ENCODE peak calls at places on chromosomes 3 and 15, in eight cellular contexts. One of them, this sample, is unnamed.

GRCh38 chr3:195810455-195810845 is 1.3 kb downstream of the MUC4 start:
- DNase-seq in CD8-positive, alpha-beta T cell: no peak
- DNase-seq in psoas muscle: no peak
- DNase-seq in foreskin keratinocyte: no peak
- DNase-seq in HepG2: no peak
- DNase-seq in CD4-positive, alpha-beta T cell: no peak
- DNase-seq in heart left ventricle: no peak
- DNase-seq in endodermal cell: peak; percentile 62
- DNase-seq in this sample: no peak

GRCh38 chr3:183315739-183316138 is 62.7 kb downstream of the B3GNT5 start:
- DNase-seq in psoas muscle: no peak
- DNase-seq in CD8-positive, alpha-beta T cell: no peak
- DNase-seq in heart left ventricle: no peak
- DNase-seq in HepG2: no peak
- DNase-seq in foreskin keratinocyte: no peak
- DNase-seq in endodermal cell: no peak
- DNase-seq in CD4-positive, alpha-beta T cell: no peak
- DNase-seq in this sample: no peak

GRCh38 chr3:34619990-34620389 is 821.6 kb downstream of the PDCD6IP start:
- DNase-seq in endodermal cell: peak; percentile 56
- DNase-seq in HepG2: no peak
- DNase-seq in CD4-positive, alpha-beta T cell: no peak
- DNase-seq in foreskin keratinocyte: no peak
- DNase-seq in CD8-positive, alpha-beta T cell: no peak
- DNase-seq in heart left ventricle: no peak
- DNase-seq in psoas muscle: no peak
- DNase-seq in this sample: no peak

GRCh38 chr3:32414527-32415202 is 23.0 kb downstream of the CMTM7 start:
- DNase-seq in CD8-positive, alpha-beta T cell: peak; percentile 63
- DNase-seq in psoas muscle: no peak
- DNase-seq in heart left ventricle: no peak
- DNase-seq in endodermal cell: no peak
- DNase-seq in CD4-positive, alpha-beta T cell: peak; percentile 53
- DNase-seq in HepG2: no peak
- DNase-seq in foreskin keratinocyte: peak; percentile 90
- DNase-seq in this sample: no peak

GRCh38 chr3:32817561-32818430 is at the start of gene TRIM71:
- DNase-seq in CD4-positive, alpha-beta T cell: no peak
- DNase-seq in HepG2: no peak
- DNase-seq in heart left ventricle: no peak
- DNase-seq in foreskin keratinocyte: peak; percentile 37
- DNase-seq in psoas muscle: no peak
- DNase-seq in CD8-positive, alpha-beta T cell: no peak
- DNase-seq in endodermal cell: peak; percentile 70
- DNase-seq in this sample: no peak

GRCh38 chr3:139558351-139559170 is 19.0 kb upstream of the RBP1 start:
- DNase-seq in heart left ventricle: no peak
- DNase-seq in psoas muscle: no peak
- DNase-seq in HepG2: no peak
- DNase-seq in foreskin keratinocyte: no peak
- DNase-seq in CD4-positive, alpha-beta T cell: no peak
- DNase-seq in CD8-positive, alpha-beta T cell: no peak
- DNase-seq in endodermal cell: no peak
- DNase-seq in this sample: no peak

GRCh38 chr3:16372362-16373269 is 107.6 kb downstream of the OXNAD1 start:
- DNase-seq in CD8-positive, alpha-beta T cell: no peak
- DNase-seq in foreskin keratinocyte: no peak
- DNase-seq in endodermal cell: no peak
- DNase-seq in CD4-positive, alpha-beta T cell: no peak
- DNase-seq in HepG2: no peak
- DNase-seq in psoas muscle: no peak
- DNase-seq in heart left ventricle: peak; percentile 48
- DNase-seq in this sample: no peak

GRCh38 chr15:93362203-93362602 is 273.2 kb upstream of the RGMA start:
- DNase-seq in psoas muscle: no peak
- DNase-seq in foreskin keratinocyte: no peak
- DNase-seq in endodermal cell: peak; percentile 75
- DNase-seq in heart left ventricle: no peak
- DNase-seq in CD8-positive, alpha-beta T cell: no peak
- DNase-seq in CD4-positive, alpha-beta T cell: no peak
- DNase-seq in HepG2: no peak
- DNase-seq in this sample: no peak

GRCh38 chr15:71088683-71089082 is 26.6 kb upstream of the THSD4 start:
- DNase-seq in heart left ventricle: no peak
- DNase-seq in psoas muscle: no peak
- DNase-seq in HepG2: no peak
- DNase-seq in CD8-positive, alpha-beta T cell: no peak
- DNase-seq in endodermal cell: no peak
- DNase-seq in foreskin keratinocyte: no peak
- DNase-seq in CD4-positive, alpha-beta T cell: no peak
- DNase-seq in this sample: no peak

GRCh38 chr3:169764453-169765280 is at the start of gene TERC:
- DNase-seq in CD4-positive, alpha-beta T cell: peak; percentile 94
- DNase-seq in HepG2: peak; percentile 79
- DNase-seq in heart left ventricle: peak; percentile 97
- DNase-seq in foreskin keratinocyte: peak; percentile 86
- DNase-seq in CD8-positive, alpha-beta T cell: peak; percentile 96
- DNase-seq in endodermal cell: peak; percentile 95
- DNase-seq in psoas muscle: peak; percentile 94
- DNase-seq in this sample: peak; percentile 69

GRCh38 chr15:67124911-67125588 is 59.6 kb downstream of the SMAD3 start:
- DNase-seq in psoas muscle: no peak
- DNase-seq in endodermal cell: no peak
- DNase-seq in CD4-positive, alpha-beta T cell: no peak
- DNase-seq in CD8-positive, alpha-beta T cell: no peak
- DNase-seq in HepG2: no peak
- DNase-seq in foreskin keratinocyte: no peak
- DNase-seq in heart left ventricle: no peak
- DNase-seq in this sample: no peak

GRCh38 chr3:62559831-62560445 is 186.6 kb upstream of the FEZF2 start:
- DNase-seq in foreskin keratinocyte: no peak
- DNase-seq in endodermal cell: no peak
- DNase-seq in HepG2: no peak
- DNase-seq in psoas muscle: no peak
- DNase-seq in heart left ventricle: no peak
- DNase-seq in CD8-positive, alpha-beta T cell: no peak
- DNase-seq in CD4-positive, alpha-beta T cell: no peak
- DNase-seq in this sample: peak; percentile 11

GRCh38 chr3:62557450-62557849 is 184.1 kb upstream of the FEZF2 start:
- DNase-seq in heart left ventricle: no peak
- DNase-seq in psoas muscle: no peak
- DNase-seq in endodermal cell: no peak
- DNase-seq in CD8-positive, alpha-beta T cell: no peak
- DNase-seq in HepG2: no peak
- DNase-seq in foreskin keratinocyte: no peak
- DNase-seq in CD4-positive, alpha-beta T cell: no peak
- DNase-seq in this sample: no peak

GRCh38 chr3:62557983-62558382 is 184.6 kb upstream of the FEZF2 start:
- DNase-seq in endodermal cell: no peak
- DNase-seq in HepG2: no peak
- DNase-seq in heart left ventricle: no peak
- DNase-seq in CD4-positive, alpha-beta T cell: no peak
- DNase-seq in CD8-positive, alpha-beta T cell: no peak
- DNase-seq in foreskin keratinocyte: no peak
- DNase-seq in psoas muscle: no peak
- DNase-seq in this sample: no peak

GRCh38 chr3:62556121-62556520 is 182.8 kb upstream of the FEZF2 start:
- DNase-seq in heart left ventricle: no peak
- DNase-seq in foreskin keratinocyte: no peak
- DNase-seq in endodermal cell: peak; percentile 67
- DNase-seq in CD4-positive, alpha-beta T cell: no peak
- DNase-seq in HepG2: no peak
- DNase-seq in CD8-positive, alpha-beta T cell: no peak
- DNase-seq in psoas muscle: no peak
- DNase-seq in this sample: no peak

GRCh38 chr3:62558549-62559112 is 185.3 kb upstream of the FEZF2 start:
- DNase-seq in HepG2: peak; percentile 7
- DNase-seq in psoas muscle: no peak
- DNase-seq in CD4-positive, alpha-beta T cell: no peak
- DNase-seq in foreskin keratinocyte: no peak
- DNase-seq in heart left ventricle: no peak
- DNase-seq in CD8-positive, alpha-beta T cell: no peak
- DNase-seq in endodermal cell: peak; percentile 85
- DNase-seq in this sample: no peak
- TF ChIP-seq CTCF in HepG2: peak; percentile 49
- TF ChIP-seq CTCF in psoas muscle: peak; percentile 6
- TF ChIP-seq CTCF in CD4-positive, alpha-beta T cell: no peak
- TF ChIP-seq CTCF in foreskin keratinocyte: peak; percentile 72
- TF ChIP-seq CTCF in heart left ventricle: no peak
- TF ChIP-seq CTCF in CD8-positive, alpha-beta T cell: no peak
- TF ChIP-seq CTCF in endodermal cell: peak; percentile 83
- TF ChIP-seq CTCF in this sample: peak; percentile 68

DNA sequence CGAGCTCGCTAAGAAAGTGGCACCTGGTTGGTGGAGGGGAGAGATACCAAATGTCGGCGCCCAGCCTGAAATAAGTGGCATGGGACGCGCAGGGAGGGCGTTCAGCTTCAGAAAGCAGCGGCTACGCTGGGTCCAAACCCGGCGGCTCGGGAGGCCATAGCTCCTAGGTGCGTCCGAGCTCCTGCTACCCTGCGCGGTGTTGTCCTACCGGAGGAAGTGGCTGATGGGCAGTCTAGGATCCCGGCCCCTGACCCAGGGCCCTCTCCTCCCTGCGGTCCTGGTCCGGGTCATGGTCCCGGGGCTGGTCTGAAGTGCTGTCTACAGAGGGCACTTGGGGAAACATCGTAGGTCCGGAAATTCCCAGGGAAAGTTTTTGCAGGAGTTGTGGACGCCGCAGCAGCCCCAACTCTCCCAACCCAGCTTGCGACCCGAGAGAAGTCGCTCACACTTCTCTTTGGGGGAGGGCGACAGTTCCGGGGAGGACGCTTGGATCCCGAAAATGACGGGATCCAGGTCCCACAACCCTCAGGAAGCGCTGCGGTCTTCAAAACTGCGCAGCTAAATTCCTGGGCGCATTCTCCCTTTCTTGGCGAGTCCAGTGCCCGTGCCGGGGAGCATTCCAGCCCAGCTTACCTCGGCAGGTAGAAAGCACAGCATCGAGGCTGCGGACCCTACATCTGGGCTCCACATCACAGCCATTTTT is 9.1 kb upstream of the FOXB1 start:
- DNase-seq in psoas muscle: no peak
- DNase-seq in CD4-positive, alpha-beta T cell: no peak
- DNase-seq in endodermal cell: peak; percentile 87
- DNase-seq in CD8-positive, alpha-beta T cell: no peak
- DNase-seq in heart left ventricle: no peak
- DNase-seq in HepG2: no peak
- DNase-seq in foreskin keratinocyte: no peak
- DNase-seq in this sample: no peak
- H3K27me3 ChIP-seq in psoas muscle: peaks cover 44% of the 10 kb centered on the region
- H3K27me3 ChIP-seq in CD4-positive, alpha-beta T cell: peaks cover 87% of the 10 kb centered on the region
- H3K27me3 ChIP-seq in endodermal cell: peaks cover 77% of the 10 kb centered on the region
- H3K27me3 ChIP-seq in CD8-positive, alpha-beta T cell: peaks cover 76% of the 10 kb centered on the region
- H3K27me3 ChIP-seq in heart left ventricle: peaks cover 98% of the 10 kb centered on the region
- H3K27me3 ChIP-seq in HepG2: peaks cover 69% of the 10 kb centered on the region
- H3K27me3 ChIP-seq in foreskin keratinocyte: peaks cover 100% of the 10 kb centered on the region
- H3K27me3 ChIP-seq in this sample: peaks cover 78% of the 10 kb centered on the region

GRCh38 chr15:57477736-57478522 is 101.6 kb downstream of the CGNL1 start:
- DNase-seq in CD8-positive, alpha-beta T cell: no peak
- DNase-seq in endodermal cell: peak; percentile 76
- DNase-seq in heart left ventricle: no peak
- DNase-seq in foreskin keratinocyte: no peak
- DNase-seq in psoas muscle: no peak
- DNase-seq in CD4-positive, alpha-beta T cell: no peak
- DNase-seq in HepG2: peak; percentile 97
- DNase-seq in this sample: no peak
- H3K27ac ChIP-seq in CD8-positive, alpha-beta T cell: no peak overlapping the region
- H3K27ac ChIP-seq in endodermal cell: no peak overlapping the region
- H3K27ac ChIP-seq in heart left ventricle: peak overlapping the region; percentile 60
- H3K27ac ChIP-seq in foreskin keratinocyte: no peak overlapping the region
- H3K27ac ChIP-seq in psoas muscle: no peak overlapping the region
- H3K27ac ChIP-seq in CD4-positive, alpha-beta T cell: no peak overlapping the region
- H3K27ac ChIP-seq in HepG2: peak overlapping the region; percentile 99
- H3K27ac ChIP-seq in this sample: no peak overlapping the region

GRCh38 chr3:180646187-180646790 is 33.0 kb downstream of the CCDC39 start:
- DNase-seq in heart left ventricle: no peak
- DNase-seq in endodermal cell: no peak
- DNase-seq in foreskin keratinocyte: peak; percentile 13
- DNase-seq in CD8-positive, alpha-beta T cell: no peak
- DNase-seq in CD4-positive, alpha-beta T cell: no peak
- DNase-seq in HepG2: no peak
- DNase-seq in psoas muscle: no peak
- DNase-seq in this sample: no peak
- TF ChIP-seq CTCF in heart left ventricle: no peak
- TF ChIP-seq CTCF in endodermal cell: peak; percentile 73
- TF ChIP-seq CTCF in foreskin keratinocyte: peak; percentile 45
- TF ChIP-seq CTCF in CD8-positive, alpha-beta T cell: no peak
- TF ChIP-seq CTCF in CD4-positive, alpha-beta T cell: no peak
- TF ChIP-seq CTCF in HepG2: no peak
- TF ChIP-seq CTCF in psoas muscle: no peak
- TF ChIP-seq CTCF in this sample: peak; percentile 29

GRCh38 chr3:128994173-128994512 is 267 bp upstream of the CFAP92 start:
- DNase-seq in heart left ventricle: no peak
- DNase-seq in HepG2: no peak
- DNase-seq in CD4-positive, alpha-beta T cell: no peak
- DNase-seq in psoas muscle: no peak
- DNase-seq in endodermal cell: no peak
- DNase-seq in foreskin keratinocyte: no peak
- DNase-seq in CD8-positive, alpha-beta T cell: no peak
- DNase-seq in this sample: no peak

GRCh38 chr3:128994581-128995161 is 795 bp upstream of the CFAP92 start:
- DNase-seq in HepG2: no peak
- DNase-seq in CD4-positive, alpha-beta T cell: no peak
- DNase-seq in endodermal cell: peak; percentile 51
- DNase-seq in foreskin keratinocyte: no peak
- DNase-seq in psoas muscle: no peak
- DNase-seq in heart left ventricle: no peak
- DNase-seq in CD8-positive, alpha-beta T cell: no peak
- DNase-seq in this sample: no peak

GRCh38 chr3:128996741-128997140 is 2.9 kb upstream of the CFAP92 start:
- DNase-seq in foreskin keratinocyte: no peak
- DNase-seq in CD8-positive, alpha-beta T cell: no peak
- DNase-seq in endodermal cell: no peak
- DNase-seq in heart left ventricle: no peak
- DNase-seq in psoas muscle: no peak
- DNase-seq in HepG2: no peak
- DNase-seq in CD4-positive, alpha-beta T cell: no peak
- DNase-seq in this sample: no peak

GRCh38 chr3:128996200-128996599 is 2.3 kb upstream of the CFAP92 start:
- DNase-seq in heart left ventricle: no peak
- DNase-seq in CD4-positive, alpha-beta T cell: no peak
- DNase-seq in CD8-positive, alpha-beta T cell: no peak
- DNase-seq in endodermal cell: no peak
- DNase-seq in HepG2: no peak
- DNase-seq in psoas muscle: no peak
- DNase-seq in foreskin keratinocyte: no peak
- DNase-seq in this sample: no peak

GRCh38 chr3:128995737-128996136 is 1.9 kb upstream of the CFAP92 start:
- DNase-seq in foreskin keratinocyte: no peak
- DNase-seq in endodermal cell: no peak
- DNase-seq in heart left ventricle: no peak
- DNase-seq in CD8-positive, alpha-beta T cell: no peak
- DNase-seq in CD4-positive, alpha-beta T cell: no peak
- DNase-seq in HepG2: no peak
- DNase-seq in psoas muscle: no peak
- DNase-seq in this sample: no peak
- H3K27me3 ChIP-seq in foreskin keratinocyte: peaks cover 40% of the 10 kb centered on the region
- H3K27me3 ChIP-seq in endodermal cell: peaks cover 69% of the 10 kb centered on the region
- H3K27me3 ChIP-seq in heart left ventricle: no peaks in the 10 kb centered on the region
- H3K27me3 ChIP-seq in CD8-positive, alpha-beta T cell: no peaks in the 10 kb centered on the region
- H3K27me3 ChIP-seq in CD4-positive, alpha-beta T cell: peaks cover 7% of the 10 kb centered on the region
- H3K27me3 ChIP-seq in HepG2: peaks cover 46% of the 10 kb centered on the region
- H3K27me3 ChIP-seq in psoas muscle: peaks cover 2% of the 10 kb centered on the region
- H3K27me3 ChIP-seq in this sample: peaks cover 63% of the 10 kb centered on the region

This sample was measured in AG04450.